ENCODE peak calls at places on chromosome 5, in eight cellular contexts. O is nucleus accumbens, M is T follicular helper cell, G is KBM-7, J is activated T-cell treated with anti-CD3 and anti-CD28 coated beads for 24 hours, A is fibroblast of mammary gland, H is NCI-H1105 treated with DMSO at 0.1 percent for 48 hours, N is germinal center. Z is an unnamed sample.

GRCh38 chr5:138455191-138455930 is 9.9 kb upstream of the EGR1 start:
- DNase-seq in O (no peak), J (no peak), M (no peak), G (no peak), N (no peak), H (no peak), A (no peak), Z (no peak)

GRCh38 chr5:12284604-12285003 is 380.4 kb upstream of the CTNND2 start:
- DNase-seq in H (no peak), O (no peak), A (no peak), N (no peak), J (no peak), G (no peak), M (no peak), Z (no peak)

GRCh38 chr5:104179057-104179456 is 616.5 kb upstream of the NUDT12 start:
- DNase-seq in O (no peak), H (no peak), N (no peak), A (peak; percentile 58), G (peak; percentile 92), M (no peak), J (no peak), Z (no peak)

GRCh38 chr5:176180339-176180738 is 57.9 kb upstream of the SIMC1 start:
- DNase-seq in N (no peak), M (no peak), G (no peak), O (no peak), H (no peak), J (no peak), A (peak; percentile 28), Z (no peak)

GRCh38 chr5:150763023-150763793 is 4.4 kb upstream of the DCTN4 start:
- DNase-seq in N (no peak), M (no peak), J (no peak), G (peak; percentile 97), O (no peak), A (peak; percentile 98), H (peak; percentile 48), Z (no peak)

GRCh38 chr5:127785098-127785927 is 82.1 kb downstream of the CCDC192 start:
- DNase-seq in G (no peak), A (peak; percentile 97), H (no peak), O (no peak), J (no peak), M (no peak), N (no peak), Z (peak; percentile 11)

GRCh38 chr5:57435701-57436134 is 46.9 kb downstream of the ACTBL2 start:
- DNase-seq in M (no peak), A (peak; percentile 80), N (no peak), G (no peak), O (no peak), J (no peak), H (no peak), Z (no peak)

GRCh38 chr5:912356-913091 is 19.8 kb downstream of the TRIP13 start:
- DNase-seq in O (no peak), J (peak; percentile 57), M (peak; percentile 40), H (no peak), N (no peak), A (peak; percentile 96), G (peak; percentile 15), Z (peak; percentile 97)

GRCh38 chr5:77438057-77438456 is 54.1 kb downstream of the WDR41 start:
- DNase-seq in O (no peak), A (no peak), N (no peak), H (no peak), J (no peak), G (no peak), M (no peak), Z (no peak)

GRCh38 chr5:113274836-113275414 is 159.9 kb downstream of the TSSK1B start:
- DNase-seq in O (no peak), H (no peak), A (no peak), G (no peak), J (no peak), N (no peak), M (no peak), Z (no peak)

GRCh38 chr5:1882337-1883119 is at the start of gene IRX4:
- DNase-seq in H (peak; percentile 24), J (no peak), G (no peak), A (peak; percentile 32), M (no peak), O (no peak), N (no peak), Z (no peak)

GRCh38 chr5:128632264-128632663 is 94.2 kb upstream of the FBN2 start:
- DNase-seq in A (peak; percentile 34), N (no peak), G (peak; percentile 35), O (no peak), M (no peak), H (no peak), J (no peak), Z (no peak)

GRCh38 chr5:9498541-9499497 is 47.1 kb downstream of the SEMA5A start:
- DNase-seq in H (no peak), G (no peak), M (no peak), J (no peak), O (no peak), N (no peak), A (peak; percentile 42), Z (no peak)

GRCh38 chr5:35851282-35851681 is 5.4 kb upstream of the IL7R start:
- DNase-seq in M (no peak), J (no peak), O (no peak), N (no peak), A (peak; percentile 53), G (peak; percentile 7), H (no peak), Z (no peak)

GRCh38 chr5:158287643-158288228 is 428.8 kb upstream of the CLINT1 start:
- DNase-seq in M (no peak), G (no peak), N (no peak), J (no peak), O (no peak), H (peak; percentile 6), A (peak; percentile 69), Z (peak; percentile 73)

Z was measured in brain pericyte.